ENCODE peak calls at places on chromosomes 2 and 18, in four cellular contexts. Z, J, B and K are unnamed samples.

GRCh38 chr2:148021059-148021985 is at the start of gene MBD5:
- DNase-seq in J (peak), B (peak), Z (peak), K (peak)

GRCh38 chr18:28013064-28013463 is 163.9 kb downstream of the CDH2 start:
- DNase-seq in J (no peak), B (peak), Z (no peak), K (peak)

GRCh38 chr2:235496239-235496621 is 2.4 kb downstream of the AGAP1 start:
- DNase-seq in B (peak), J (no peak), Z (no peak), K (no peak)

GRCh38 chr18:11096411-11096810 is 53.0 kb downstream of the PIEZO2 start:
- DNase-seq in Z (no peak), B (no peak), J (no peak), K (no peak)

GRCh38 chr2:212958757-212959295 is 192.6 kb downstream of the IKZF2 start:
- DNase-seq in J (no peak), Z (no peak), B (peak), K (no peak)

GRCh38 chr2:47782557-47783490 is at the start of gene MSH6:
- DNase-seq in J (peak), Z (peak), B (peak), K (peak)

GRCh38 chr2:18829331-18829902 is 240.0 kb upstream of the NT5C1B start:
- DNase-seq in Z (no peak), B (peak), J (no peak), K (peak)

GRCh38 chr2:72824224-72824842 is 1.5 kb downstream of the EXOC6B start:
- DNase-seq in J (no peak), Z (no peak), B (peak), K (peak)

GRCh38 chr2:238097988-238098853 is 1.9 kb upstream of the ESPNL start:
- DNase-seq in Z (peak), B (peak), J (peak), K (no peak)

GRCh38 chr2:229313591-229313990 is 42.5 kb upstream of the PID1 start:
- DNase-seq in J (no peak), Z (no peak), B (peak), K (peak)

GRCh38 chr2:122528958-122529670 is 773.7 kb downstream of the TSN start:
- DNase-seq in J (no peak), B (no peak), Z (no peak), K (no peak)